ENCODE peak calls at places on chromosomes 6 and 20, in six cellular contexts. B is Peyer's patch; L is activated T-cell treated with anti-CD3 and anti-CD28 coated beads, Interleukin-2, amount 50 U/mL, for 4 hours; R is left ventricle myocardium inferior; K is HuH-7.5; C is activated CD4-positive, alpha-beta T cell treated with anti-CD3 and anti-CD28 coated beads, Interleukin-2, amount 50 U/mL, for 48 hours. J is an unnamed sample.

GRCh38 chr6:49326337-49326736 is 136.7 kb downstream of the MMUT start:
- DNase-seq in B (no peak), L (no peak), R (no peak), K (no peak), C (no peak), J (no peak)

GRCh38 chr20:18138639-18139583 is 1.2 kb downstream of the KAT14 start:
- DNase-seq in B (no peak), L (no peak), R (no peak), K (no peak), C (no peak), J (no peak)

GRCh38 chr6:148263010-148263409 is 79.6 kb upstream of the SASH1 start:
- DNase-seq in B (no peak), L (no peak), R (no peak), K (no peak), C (no peak), J (no peak)

GRCh38 chr6:136517002-136517401 is 33.2 kb downstream of the MAP7 start:
- DNase-seq in B (no peak), L (no peak), R (no peak), K (no peak), C (no peak), J (no peak)

GRCh38 chr20:25050501-25051350 is 7.2 kb downstream of the ACSS1 start:
- DNase-seq in B (peak; percentile 28), L (no peak), R (no peak), K (no peak), C (no peak), J (no peak)

GRCh38 chr6:12490904-12491571 is 200.9 kb downstream of the EDN1 start:
- DNase-seq in B (no peak), L (no peak), R (no peak), K (no peak), C (peak; percentile 16), J (no peak)

GRCh38 chr6:165636415-165637048 is 26.5 kb downstream of the PDE10A start:
- DNase-seq in B (no peak), L (no peak), R (no peak), K (no peak), C (no peak), J (no peak)

GRCh38 chr20:49957487-49957938 is 21.3 kb downstream of the RNF114 start:
- DNase-seq in B (no peak), L (no peak), R (no peak), K (no peak), C (no peak), J (no peak)

GRCh38 chr6:114271405-114271804 is 71.4 kb downstream of the HS3ST5 start:
- DNase-seq in B (no peak), L (no peak), R (no peak), K (no peak), C (no peak), J (no peak)

GRCh38 chr6:157224178-157224956 is 99.0 kb downstream of the TMEM242 start:
- DNase-seq in B (no peak), L (no peak), R (no peak), K (no peak), C (no peak), J (no peak)

GRCh38 chr20:38195521-38195920 is 30.5 kb upstream of the TGM2 start:
- DNase-seq in B (no peak), L (no peak), R (no peak), K (no peak), C (no peak), J (no peak)

GRCh38 chr6:37698264-37699137 is 818 bp upstream of the MDGA1 start:
- DNase-seq in B (peak; percentile 71), L (peak; percentile 50), R (peak; percentile 35), K (peak; percentile 59), C (peak; percentile 57), J (peak; percentile 87)

GRCh38 chr20:62219992-62220665 is at the start of gene HRH3:
- DNase-seq in B (peak; percentile 71), L (peak; percentile 29), R (no peak), K (peak; percentile 94), C (peak; percentile 25), J (peak; percentile 97)

GRCh38 chr6:39821739-39822532 is 29.8 kb downstream of the DAAM2 start:
- DNase-seq in B (no peak), L (no peak), R (peak; percentile 70), K (no peak), C (no peak), J (no peak)

J was measured in 8988T.